ENCODE peak calls at places on chromosomes 6 and 20, in four cellular contexts. One of them, this sample, is unnamed.

GRCh38 chr6:116118608-116119007 is 7.3 kb downstream of the COL10A1 start:
- DNase-seq in HepG2: no peak
- DNase-seq in GM12878: no peak
- DNase-seq in SK-N-SH: no peak
- DNase-seq in this sample: no peak

GRCh38 chr20:31869942-31870702 is at the start of the genes DUSP15 and TTLL9:
- DNase-seq in SK-N-SH: peak; percentile 90
- DNase-seq in HepG2: no peak
- DNase-seq in GM12878: no peak
- DNase-seq in this sample: no peak

GRCh38 chr6:55943329-55943728 is 67.9 kb upstream of the BMP5 start:
- DNase-seq in GM12878: no peak
- DNase-seq in HepG2: no peak
- DNase-seq in SK-N-SH: no peak
- DNase-seq in this sample: no peak

GRCh38 chr6:133587841-133588240 is 301.1 kb upstream of the TCF21 start:
- DNase-seq in SK-N-SH: no peak
- DNase-seq in HepG2: no peak
- DNase-seq in GM12878: no peak
- DNase-seq in this sample: no peak

GRCh38 chr20:8943638-8944037 is 125.2 kb upstream of the PLCB4 start:
- DNase-seq in GM12878: no peak
- DNase-seq in SK-N-SH: no peak
- DNase-seq in HepG2: no peak
- DNase-seq in this sample: no peak

GRCh38 chr6:53112404-53112803 is 36.2 kb downstream of the GCM1 start:
- DNase-seq in GM12878: no peak
- DNase-seq in SK-N-SH: no peak
- DNase-seq in HepG2: peak; percentile 85
- DNase-seq in this sample: no peak

GRCh38 chr6:19838442-19839236 is 1.5 kb downstream of the ID4 start:
- DNase-seq in SK-N-SH: peak; percentile 45
- DNase-seq in HepG2: peak; percentile 95
- DNase-seq in GM12878: no peak
- DNase-seq in this sample: no peak

GRCh38 chr6:148967128-148967527 is 220.3 kb downstream of the UST start:
- DNase-seq in GM12878: no peak
- DNase-seq in SK-N-SH: no peak
- DNase-seq in HepG2: no peak
- DNase-seq in this sample: no peak

GRCh38 chr20:50613438-50614169 is 77.7 kb downstream of the RIPOR3 start:
- DNase-seq in SK-N-SH: no peak
- DNase-seq in HepG2: no peak
- DNase-seq in GM12878: no peak
- DNase-seq in this sample: no peak

GRCh38 chr20:50609438-50609989 is 81.8 kb downstream of the RIPOR3 start:
- DNase-seq in GM12878: no peak
- DNase-seq in HepG2: no peak
- DNase-seq in SK-N-SH: no peak
- DNase-seq in this sample: no peak

GRCh38 chr20:50608750-50609104 is 82.6 kb downstream of the RIPOR3 start:
- DNase-seq in HepG2: no peak
- DNase-seq in SK-N-SH: no peak
- DNase-seq in GM12878: no peak
- DNase-seq in this sample: no peak

GRCh38 chr20:50610212-50610718 is 81.1 kb downstream of the RIPOR3 start:
- DNase-seq in HepG2: peak; percentile 41
- DNase-seq in GM12878: no peak
- DNase-seq in SK-N-SH: no peak
- DNase-seq in this sample: no peak

DNA sequence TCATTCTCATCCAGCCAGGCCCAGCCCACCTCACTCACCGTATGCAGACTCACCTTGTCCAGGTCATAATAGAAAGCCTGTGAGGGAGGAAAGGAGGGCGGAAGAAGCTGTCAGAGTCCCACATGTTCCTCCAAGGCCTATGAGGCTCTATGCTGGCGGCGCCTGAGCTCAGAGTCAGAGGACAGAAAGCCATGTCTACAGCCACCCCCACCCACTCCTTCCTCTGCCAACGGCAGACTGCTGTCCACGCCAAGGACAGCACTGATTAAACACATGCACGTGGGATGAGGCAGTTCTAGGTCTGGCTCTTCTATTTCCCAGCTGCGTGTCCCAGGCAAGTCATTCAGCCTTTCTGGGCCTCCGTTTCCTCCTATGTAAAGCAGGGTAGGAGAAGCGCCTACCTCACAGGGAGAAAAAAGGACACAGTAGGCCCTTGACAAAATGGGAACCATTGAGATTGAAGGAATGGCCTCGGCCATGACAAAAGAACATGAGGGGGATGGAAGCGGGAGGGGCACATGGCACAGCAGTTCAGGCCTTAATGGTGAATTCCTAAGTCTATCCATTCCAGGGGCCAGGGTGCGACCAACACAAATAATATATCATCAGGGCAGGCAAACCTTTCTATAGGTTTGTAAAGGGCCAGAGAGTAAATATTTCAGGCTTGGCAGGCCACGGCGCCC is 80.1 kb downstream of the RIPOR3 start:
- DNase-seq in GM12878: no peak
- DNase-seq in SK-N-SH: no peak
- DNase-seq in HepG2: no peak
- DNase-seq in this sample: no peak
- TF ChIP-seq REST in GM12878: no peak
- TF ChIP-seq REST in SK-N-SH: no peak
- TF ChIP-seq REST in HepG2: no peak
- TF ChIP-seq REST in this sample: no peak

DNA sequence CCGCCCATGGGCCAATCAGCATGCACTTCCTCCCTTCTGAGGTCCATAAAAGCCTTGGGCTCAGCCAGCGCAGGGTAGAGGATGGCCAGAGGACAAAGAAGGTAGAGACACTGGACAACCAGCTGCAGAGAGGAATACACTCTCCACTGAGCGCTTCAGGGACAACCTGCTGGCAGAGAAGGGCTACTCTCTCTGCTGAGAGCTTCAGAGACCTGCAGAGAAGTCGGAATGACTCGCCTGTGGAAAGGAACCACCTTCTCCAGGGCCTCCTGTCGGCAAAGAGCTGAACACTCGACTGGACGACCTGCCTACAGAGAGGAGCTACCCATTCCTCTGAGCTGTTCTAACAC is 31.4 kb upstream of the SLA2 start:
- DNase-seq in SK-N-SH: no peak
- DNase-seq in GM12878: no peak
- DNase-seq in HepG2: no peak
- DNase-seq in this sample: no peak
- H3K4me3 ChIP-seq in SK-N-SH: no peak overlapping the region
- H3K4me3 ChIP-seq in GM12878: no peak overlapping the region
- H3K4me3 ChIP-seq in HepG2: no peak overlapping the region
- H3K4me3 ChIP-seq in this sample: no peak overlapping the region

GRCh38 chr6:4242593-4242992 is 107.2 kb upstream of the ECI2 start:
- DNase-seq in SK-N-SH: no peak
- DNase-seq in GM12878: no peak
- DNase-seq in HepG2: no peak
- DNase-seq in this sample: no peak

GRCh38 chr6:4243237-4243636 is 107.9 kb upstream of the ECI2 start:
- DNase-seq in GM12878: no peak
- DNase-seq in HepG2: no peak
- DNase-seq in SK-N-SH: no peak
- DNase-seq in this sample: no peak

GRCh38 chr6:4240148-4240547 is 104.8 kb upstream of the ECI2 start:
- DNase-seq in HepG2: no peak
- DNase-seq in SK-N-SH: no peak
- DNase-seq in GM12878: no peak
- DNase-seq in this sample: no peak
- TF ChIP-seq GABPA in HepG2: no peak
- TF ChIP-seq GABPA in SK-N-SH: no peak
- TF ChIP-seq GABPA in GM12878: no peak
- TF ChIP-seq GABPA in this sample: no peak

DNA sequence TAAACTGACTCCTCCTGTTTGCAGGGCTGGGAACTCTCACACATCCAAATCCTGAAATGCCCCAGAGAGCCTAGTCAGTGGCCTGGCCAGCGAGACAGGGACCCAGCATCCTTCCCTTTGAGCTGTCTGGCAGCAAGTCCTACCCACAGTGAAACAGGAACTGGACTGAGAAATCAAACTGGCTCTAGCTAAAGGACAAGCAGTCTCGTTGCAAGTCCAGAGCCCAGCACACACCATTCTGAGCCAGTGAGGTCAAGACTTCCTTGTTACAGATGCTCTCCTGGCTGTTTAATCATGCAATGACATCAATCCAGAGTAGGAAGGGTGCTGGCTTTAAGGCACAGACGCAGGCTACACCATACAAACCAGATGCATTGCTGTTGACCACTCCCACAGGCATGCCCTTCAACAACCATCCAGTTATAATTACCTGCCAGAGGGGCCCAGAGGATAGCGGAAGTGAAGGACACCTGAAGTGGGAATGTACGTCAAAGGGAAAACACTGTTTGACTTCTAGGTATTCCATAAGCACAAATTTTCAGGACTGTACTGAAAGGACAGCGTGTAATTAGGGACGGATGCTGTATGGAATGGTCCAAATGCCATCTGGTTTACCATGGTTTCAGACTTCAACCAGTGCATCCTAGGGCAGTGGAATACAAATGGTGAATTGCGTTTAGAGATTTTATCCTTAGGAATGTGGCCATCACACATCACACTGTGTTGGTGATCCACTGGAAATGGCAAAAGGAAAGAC is 114.4 kb downstream of the SLC23A2 start:
- DNase-seq in SK-N-SH: peak; percentile 35
- DNase-seq in HepG2: no peak
- DNase-seq in GM12878: no peak
- DNase-seq in this sample: peak; percentile 16
- TF ChIP-seq REST in SK-N-SH: peak; percentile 28
- TF ChIP-seq REST in HepG2: no peak
- TF ChIP-seq REST in GM12878: no peak
- TF ChIP-seq REST in this sample: peak; percentile 82

GRCh38 chr20:54557836-54558590 is 82.6 kb downstream of the DOK5 start:
- DNase-seq in SK-N-SH: no peak
- DNase-seq in GM12878: no peak
- DNase-seq in HepG2: no peak
- DNase-seq in this sample: no peak

GRCh38 chr20:54559890-54560289 is 84.5 kb downstream of the DOK5 start:
- DNase-seq in SK-N-SH: no peak
- DNase-seq in GM12878: no peak
- DNase-seq in HepG2: no peak
- DNase-seq in this sample: no peak

GRCh38 chr20:54565255-54565654 is 89.9 kb downstream of the DOK5 start:
- DNase-seq in HepG2: no peak
- DNase-seq in GM12878: no peak
- DNase-seq in SK-N-SH: no peak
- DNase-seq in this sample: no peak

GRCh38 chr20:54556406-54556805 is 81.0 kb downstream of the DOK5 start:
- DNase-seq in SK-N-SH: no peak
- DNase-seq in GM12878: no peak
- DNase-seq in HepG2: no peak
- DNase-seq in this sample: no peak

DNA sequence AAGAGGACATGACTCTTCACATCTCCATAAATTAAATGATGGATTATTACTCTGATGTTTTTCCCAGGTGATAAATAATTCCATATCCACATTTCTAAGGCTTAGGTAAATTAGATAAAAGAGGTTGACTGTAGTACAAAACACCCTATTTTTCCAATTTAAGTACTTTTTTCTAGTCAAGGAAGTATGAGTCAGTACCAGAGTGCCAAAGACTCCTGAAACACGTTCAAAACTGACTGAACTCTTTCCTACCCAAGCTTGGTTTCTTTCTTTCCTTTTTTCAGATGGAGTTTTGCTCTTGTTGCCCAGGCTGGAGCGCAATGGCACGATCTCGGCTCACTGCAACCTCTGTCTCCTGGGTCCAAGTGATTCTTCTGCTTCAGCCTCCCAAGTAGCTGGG is 85.0 kb downstream of the DOK5 start:
- DNase-seq in HepG2: no peak
- DNase-seq in GM12878: no peak
- DNase-seq in SK-N-SH: no peak
- DNase-seq in this sample: no peak
- H3K4me3 ChIP-seq in HepG2: no peak overlapping the region
- H3K4me3 ChIP-seq in GM12878: no peak overlapping the region
- H3K4me3 ChIP-seq in SK-N-SH: no peak overlapping the region
- H3K4me3 ChIP-seq in this sample: no peak overlapping the region

GRCh38 chr6:141932685-141933084 is 200.0 kb upstream of the GJE1 start:
- DNase-seq in SK-N-SH: no peak
- DNase-seq in GM12878: no peak
- DNase-seq in HepG2: no peak
- DNase-seq in this sample: no peak
- TF ChIP-seq GABPA in SK-N-SH: no peak
- TF ChIP-seq GABPA in GM12878: no peak
- TF ChIP-seq GABPA in HepG2: no peak
- TF ChIP-seq GABPA in this sample: no peak

GRCh38 chr6:142987490-142987889 is 42.5 kb upstream of the HIVEP2 start:
- DNase-seq in HepG2: no peak
- DNase-seq in SK-N-SH: no peak
- DNase-seq in GM12878: no peak
- DNase-seq in this sample: no peak
- TF ChIP-seq REST in HepG2: no peak
- TF ChIP-seq REST in SK-N-SH: no peak
- TF ChIP-seq REST in GM12878: no peak
- TF ChIP-seq REST in this sample: no peak

DNA sequence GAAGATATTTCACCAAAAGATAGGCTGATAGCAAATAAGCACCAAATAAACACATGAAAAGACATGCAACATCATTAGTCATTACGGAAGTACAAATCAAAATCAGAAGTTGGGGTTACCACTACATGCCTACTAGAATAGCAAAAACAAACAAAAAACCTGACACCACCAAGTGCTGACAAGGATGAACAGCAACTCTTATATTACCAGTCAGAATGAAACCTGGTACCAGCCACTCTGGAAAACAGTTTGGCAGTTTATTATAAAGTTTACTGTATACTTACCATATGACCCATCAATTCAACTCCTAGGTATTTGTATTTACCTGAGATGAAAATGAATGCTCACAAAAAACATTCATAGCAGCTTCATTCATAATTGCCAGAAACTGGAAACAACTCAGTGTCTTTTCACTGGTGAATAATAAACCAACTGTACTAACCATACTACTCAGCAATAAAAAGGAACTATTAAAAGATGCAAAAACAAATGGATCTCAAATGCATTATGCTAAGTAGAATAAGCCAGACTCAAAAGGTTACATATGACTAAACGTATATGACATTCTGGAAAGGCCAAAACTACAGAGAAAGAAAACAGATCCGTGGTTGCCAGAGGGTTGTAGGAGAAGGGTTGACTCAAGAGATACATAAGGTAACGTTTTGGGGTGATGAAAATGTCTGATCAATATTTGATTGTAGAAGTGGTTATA is 33.0 kb downstream of the NUP153 start:
- DNase-seq in HepG2: no peak
- DNase-seq in SK-N-SH: no peak
- DNase-seq in GM12878: no peak
- DNase-seq in this sample: no peak
- H3K4me3 ChIP-seq in HepG2: no peak overlapping the region
- H3K4me3 ChIP-seq in SK-N-SH: no peak overlapping the region
- H3K4me3 ChIP-seq in GM12878: no peak overlapping the region
- H3K4me3 ChIP-seq in this sample: no peak overlapping the region

GRCh38 chr6:30914854-30915590 is 984 bp downstream of the VARS2 start:
- DNase-seq in HepG2: no peak
- DNase-seq in GM12878: no peak
- DNase-seq in SK-N-SH: no peak
- DNase-seq in this sample: no peak
- TF ChIP-seq GABPA in HepG2: no peak
- TF ChIP-seq GABPA in GM12878: no peak
- TF ChIP-seq GABPA in SK-N-SH: no peak
- TF ChIP-seq GABPA in this sample: no peak

This sample was measured in HL-60.